ENCODE peak calls at places on chromosome 12, in seven cellular contexts. I, J, M, D, H, B and X are unnamed samples.

GRCh38 chr12:49335118-49335954 is 1.7 kb downstream of the C1QL4 start:
- DNase-seq in H (no peak), M (no peak), I (no peak), B (no peak), D (no peak), J (no peak), X (peak)

GRCh38 chr12:39157696-39158342 is 252.4 kb upstream of the CPNE8 start:
- DNase-seq in J (no peak), I (no peak), D (no peak), H (no peak), B (no peak), M (no peak), X (no peak)

GRCh38 chr12:71158361-71158882 is 623 bp upstream of the TSPAN8 start:
- DNase-seq in H (no peak), D (no peak), J (no peak), B (peak), I (no peak), M (no peak), X (no peak)

GRCh38 chr12:109962388-109962787 is 33.8 kb downstream of the GIT2 start:
- DNase-seq in J (no peak), M (no peak), D (no peak), H (no peak), B (no peak), I (no peak), X (no peak)

GRCh38 chr12:78865297-78865955 is 852 bp downstream of the SYT1 start:
- DNase-seq in J (no peak), B (no peak), H (no peak), D (no peak), I (no peak), M (no peak), X (no peak)

GRCh38 chr12:96812153-96812552 is 94.9 kb upstream of the NEDD1 start:
- DNase-seq in H (no peak), J (no peak), M (no peak), B (no peak), I (no peak), D (no peak), X (no peak)

GRCh38 chr12:4274396-4274959 is 916 bp downstream of the CCND2 start:
- DNase-seq in J (no peak), D (no peak), H (no peak), B (no peak), I (no peak), M (no peak), X (no peak)

GRCh38 chr12:117490130-117490529 is 128.7 kb upstream of the NOS1 start:
- DNase-seq in J (no peak), D (no peak), I (no peak), H (no peak), B (no peak), M (no peak), X (no peak)

GRCh38 chr12:40105515-40106201 is at the start of gene SLC2A13:
- DNase-seq in B (no peak), H (peak), M (peak), J (peak), I (peak), D (peak), X (peak)

GRCh38 chr12:128259556-128260070 is 7.4 kb upstream of the TMEM132C start:
- DNase-seq in H (no peak), B (peak), I (no peak), M (no peak), D (no peak), J (no peak), X (peak)

GRCh38 chr12:94046626-94047410 is 101.6 kb upstream of the PLXNC1 start:
- DNase-seq in J (no peak), H (no peak), B (no peak), D (no peak), M (no peak), I (no peak), X (no peak)

GRCh38 chr12:12543959-12544358 is 18.7 kb downstream of the DUSP16 start:
- DNase-seq in J (no peak), H (no peak), I (no peak), B (no peak), D (no peak), M (no peak), X (no peak)

GRCh38 chr12:87008785-87009184 is 752.6 kb upstream of the MGAT4C start:
- DNase-seq in H (no peak), M (no peak), D (no peak), I (no peak), J (no peak), B (no peak), X (no peak)

GRCh38 chr12:91630118-91630517 is 447.5 kb upstream of the DCN start:
- DNase-seq in J (no peak), M (no peak), D (peak), B (no peak), I (no peak), H (no peak), X (no peak)

GRCh38 chr12:66934289-66934688 is 255.4 kb upstream of the GRIP1 start:
- DNase-seq in B (no peak), D (no peak), M (no peak), J (no peak), H (no peak), I (no peak), X (no peak)

GRCh38 chr12:92362109-92362508 is 216.5 kb upstream of the BTG1 start:
- DNase-seq in J (no peak), M (no peak), B (no peak), I (no peak), D (no peak), H (no peak), X (no peak)

GRCh38 chr12:53956914-53957536 is 2.3 kb downstream of the HOXC12 start:
- DNase-seq in D (no peak), I (no peak), H (no peak), B (no peak), M (no peak), J (peak), X (no peak)

GRCh38 chr12:30506411-30506810 is 189.3 kb downstream of the IPO8 start:
- DNase-seq in D (no peak), H (no peak), J (no peak), M (no peak), B (no peak), I (no peak), X (no peak)

GRCh38 chr12:71867131-71867530 is 27.6 kb downstream of the TBC1D15 start:
- DNase-seq in J (no peak), M (no peak), I (no peak), H (no peak), B (no peak), D (no peak), X (no peak)

GRCh38 chr12:114901316-114901715 is 217.3 kb upstream of the TBX3 start:
- DNase-seq in B (no peak), H (no peak), J (no peak), M (no peak), I (no peak), D (no peak), X (no peak)

GRCh38 chr12:49808686-49809368 is 19.4 kb downstream of the NCKAP5L start:
- DNase-seq in M (no peak), D (no peak), H (no peak), J (peak), I (peak), B (no peak), X (peak)

GRCh38 chr12:22018860-22019259 is 27.2 kb upstream of the CMAS start:
- DNase-seq in B (no peak), H (no peak), I (no peak), D (no peak), J (no peak), M (peak), X (no peak)

GRCh38 chr12:15274561-15274967 is 47.7 kb upstream of the PTPRO start:
- DNase-seq in I (no peak), J (no peak), M (no peak), D (peak), H (peak), B (no peak), X (no peak)

GRCh38 chr12:71556881-71557280 is 106.8 kb downstream of the ZFC3H1 start:
- DNase-seq in H (no peak), D (peak), J (no peak), I (no peak), B (no peak), M (peak), X (no peak)

GRCh38 chr12:20561886-20562285 is 133.2 kb upstream of the SLCO1C1 start:
- DNase-seq in H (no peak), I (no peak), J (no peak), B (no peak), D (no peak), M (no peak), X (no peak)

GRCh38 chr12:129063600-129063999 is 210.3 kb downstream of the GLT1D1 start:
- DNase-seq in M (no peak), H (no peak), I (no peak), D (no peak), B (no peak), J (no peak), X (no peak)

GRCh38 chr12:118190266-118190665 is 54.3 kb downstream of the PEBP1 start:
- DNase-seq in M (peak), I (no peak), H (no peak), J (no peak), D (peak), B (no peak), X (no peak)

GRCh38 chr12:52221912-52222457 is 11.1 kb upstream of the KRT7 start:
- DNase-seq in H (peak), B (no peak), I (peak), D (peak), J (peak), M (peak), X (no peak)